ENCODE peak calls at places on chromosomes 13 and 19, in four cellular contexts. One of them, this sample, is unnamed.
A peak's percentile ranks its signal among the peaks of the same experiment; 100 is the strongest.

GRCh38 chr19:2350656-2351055 is 9.4 kb upstream of the TMPRSS9 start:
- DNase-seq in stimulated activated effector memory CD8-positive, alpha-beta T cell treated with anti-CD3 and anti-CD28 coated beads, Interleukin-12 subunit alpha, Interleukin-12 subunit beta, amount 100 ng/mL, for 72 hours: no peak
- DNase-seq in CD8-positive, alpha-beta memory T cell: no peak
- DNase-seq in COR-L47: no peak
- DNase-seq in this sample: no peak

GRCh38 chr13:112053167-112053743 is 13.7 kb upstream of the SOX1 start:
- DNase-seq in CD8-positive, alpha-beta memory T cell: no peak
- DNase-seq in stimulated activated effector memory CD8-positive, alpha-beta T cell treated with anti-CD3 and anti-CD28 coated beads, Interleukin-12 subunit alpha, Interleukin-12 subunit beta, amount 100 ng/mL, for 72 hours: no peak
- DNase-seq in COR-L47: no peak
- DNase-seq in this sample: no peak

GRCh38 chr19:17526922-17527321 is 15.5 kb downstream of the PGLS start:
- DNase-seq in CD8-positive, alpha-beta memory T cell: no peak
- DNase-seq in stimulated activated effector memory CD8-positive, alpha-beta T cell treated with anti-CD3 and anti-CD28 coated beads, Interleukin-12 subunit alpha, Interleukin-12 subunit beta, amount 100 ng/mL, for 72 hours: no peak
- DNase-seq in COR-L47: no peak
- DNase-seq in this sample: no peak

GRCh38 chr13:101544979-101545378 is 92.5 kb downstream of the ITGBL1 start:
- DNase-seq in CD8-positive, alpha-beta memory T cell: no peak
- DNase-seq in stimulated activated effector memory CD8-positive, alpha-beta T cell treated with anti-CD3 and anti-CD28 coated beads, Interleukin-12 subunit alpha, Interleukin-12 subunit beta, amount 100 ng/mL, for 72 hours: no peak
- DNase-seq in COR-L47: no peak
- DNase-seq in this sample: no peak

GRCh38 chr19:1351324-1351947 is 32.3 kb upstream of the NDUFS7 start:
- DNase-seq in CD8-positive, alpha-beta memory T cell: no peak
- DNase-seq in COR-L47: no peak
- DNase-seq in stimulated activated effector memory CD8-positive, alpha-beta T cell treated with anti-CD3 and anti-CD28 coated beads, Interleukin-12 subunit alpha, Interleukin-12 subunit beta, amount 100 ng/mL, for 72 hours: no peak
- DNase-seq in this sample: no peak

GRCh38 chr19:51467864-51468544 is 9.8 kb upstream of the SIGLEC8 start:
- DNase-seq in CD8-positive, alpha-beta memory T cell: no peak
- DNase-seq in stimulated activated effector memory CD8-positive, alpha-beta T cell treated with anti-CD3 and anti-CD28 coated beads, Interleukin-12 subunit alpha, Interleukin-12 subunit beta, amount 100 ng/mL, for 72 hours: no peak
- DNase-seq in COR-L47: no peak
- DNase-seq in this sample: no peak

GRCh38 chr13:82634946-82635345 is 1247.3 kb downstream of the SLITRK1 start:
- DNase-seq in CD8-positive, alpha-beta memory T cell: no peak
- DNase-seq in stimulated activated effector memory CD8-positive, alpha-beta T cell treated with anti-CD3 and anti-CD28 coated beads, Interleukin-12 subunit alpha, Interleukin-12 subunit beta, amount 100 ng/mL, for 72 hours: no peak
- DNase-seq in COR-L47: no peak
- DNase-seq in this sample: no peak

GRCh38 chr19:48123907-48124675 is 13.5 kb upstream of the PLA2G4C start:
- DNase-seq in CD8-positive, alpha-beta memory T cell: no peak
- DNase-seq in COR-L47: peak; percentile 18
- DNase-seq in stimulated activated effector memory CD8-positive, alpha-beta T cell treated with anti-CD3 and anti-CD28 coated beads, Interleukin-12 subunit alpha, Interleukin-12 subunit beta, amount 100 ng/mL, for 72 hours: no peak
- DNase-seq in this sample: no peak

GRCh38 chr19:41904118-41904870 is 21.3 kb downstream of the ARHGEF1 start:
- DNase-seq in COR-L47: peak; percentile 94
- DNase-seq in stimulated activated effector memory CD8-positive, alpha-beta T cell treated with anti-CD3 and anti-CD28 coated beads, Interleukin-12 subunit alpha, Interleukin-12 subunit beta, amount 100 ng/mL, for 72 hours: no peak
- DNase-seq in CD8-positive, alpha-beta memory T cell: no peak
- DNase-seq in this sample: peak; percentile 95

GRCh38 chr19:46990998-46991676 is 28.5 kb upstream of the NPAS1 start:
- DNase-seq in stimulated activated effector memory CD8-positive, alpha-beta T cell treated with anti-CD3 and anti-CD28 coated beads, Interleukin-12 subunit alpha, Interleukin-12 subunit beta, amount 100 ng/mL, for 72 hours: peak; percentile 75
- DNase-seq in COR-L47: peak; percentile 73
- DNase-seq in CD8-positive, alpha-beta memory T cell: peak; percentile 53
- DNase-seq in this sample: peak; percentile 56

GRCh38 chr19:5365905-5366304 is 25.3 kb upstream of the PTPRS start:
- DNase-seq in stimulated activated effector memory CD8-positive, alpha-beta T cell treated with anti-CD3 and anti-CD28 coated beads, Interleukin-12 subunit alpha, Interleukin-12 subunit beta, amount 100 ng/mL, for 72 hours: no peak
- DNase-seq in COR-L47: no peak
- DNase-seq in CD8-positive, alpha-beta memory T cell: no peak
- DNase-seq in this sample: no peak

GRCh38 chr19:41377977-41378707 is 1.8 kb downstream of the TMEM91 start:
- DNase-seq in stimulated activated effector memory CD8-positive, alpha-beta T cell treated with anti-CD3 and anti-CD28 coated beads, Interleukin-12 subunit alpha, Interleukin-12 subunit beta, amount 100 ng/mL, for 72 hours: no peak
- DNase-seq in CD8-positive, alpha-beta memory T cell: no peak
- DNase-seq in COR-L47: no peak
- DNase-seq in this sample: no peak

GRCh38 chr13:44894001-44894770 is 95.1 kb downstream of the NUFIP1 start:
- DNase-seq in CD8-positive, alpha-beta memory T cell: no peak
- DNase-seq in stimulated activated effector memory CD8-positive, alpha-beta T cell treated with anti-CD3 and anti-CD28 coated beads, Interleukin-12 subunit alpha, Interleukin-12 subunit beta, amount 100 ng/mL, for 72 hours: no peak
- DNase-seq in COR-L47: no peak
- DNase-seq in this sample: no peak

GRCh38 chr19:48290341-48290922 is 20.6 kb downstream of the ZNF114 start:
- DNase-seq in stimulated activated effector memory CD8-positive, alpha-beta T cell treated with anti-CD3 and anti-CD28 coated beads, Interleukin-12 subunit alpha, Interleukin-12 subunit beta, amount 100 ng/mL, for 72 hours: no peak
- DNase-seq in COR-L47: peak; percentile 17
- DNase-seq in CD8-positive, alpha-beta memory T cell: no peak
- DNase-seq in this sample: no peak

GRCh38 chr13:80131204-80131603 is 209.7 kb downstream of the SPRY2 start:
- DNase-seq in CD8-positive, alpha-beta memory T cell: no peak
- DNase-seq in COR-L47: no peak
- DNase-seq in stimulated activated effector memory CD8-positive, alpha-beta T cell treated with anti-CD3 and anti-CD28 coated beads, Interleukin-12 subunit alpha, Interleukin-12 subunit beta, amount 100 ng/mL, for 72 hours: no peak
- DNase-seq in this sample: no peak

GRCh38 chr13:111359237-111359915 is 38.9 kb downstream of the TEX29 start:
- DNase-seq in CD8-positive, alpha-beta memory T cell: no peak
- DNase-seq in COR-L47: no peak
- DNase-seq in stimulated activated effector memory CD8-positive, alpha-beta T cell treated with anti-CD3 and anti-CD28 coated beads, Interleukin-12 subunit alpha, Interleukin-12 subunit beta, amount 100 ng/mL, for 72 hours: peak; percentile 43
- DNase-seq in this sample: no peak

GRCh38 chr19:55369651-55370304 is 485 bp downstream of the IL11 start:
- DNase-seq in COR-L47: peak; percentile 48
- DNase-seq in stimulated activated effector memory CD8-positive, alpha-beta T cell treated with anti-CD3 and anti-CD28 coated beads, Interleukin-12 subunit alpha, Interleukin-12 subunit beta, amount 100 ng/mL, for 72 hours: no peak
- DNase-seq in CD8-positive, alpha-beta memory T cell: peak; percentile 24
- DNase-seq in this sample: no peak

GRCh38 chr13:54563286-54563685 is 1534.7 kb downstream of the OLFM4 start:
- DNase-seq in COR-L47: no peak
- DNase-seq in stimulated activated effector memory CD8-positive, alpha-beta T cell treated with anti-CD3 and anti-CD28 coated beads, Interleukin-12 subunit alpha, Interleukin-12 subunit beta, amount 100 ng/mL, for 72 hours: no peak
- DNase-seq in CD8-positive, alpha-beta memory T cell: no peak
- DNase-seq in this sample: no peak

GRCh38 chr19:55495646-55496349 is 7.6 kb downstream of the SSC5D start:
- DNase-seq in CD8-positive, alpha-beta memory T cell: no peak
- DNase-seq in COR-L47: no peak
- DNase-seq in stimulated activated effector memory CD8-positive, alpha-beta T cell treated with anti-CD3 and anti-CD28 coated beads, Interleukin-12 subunit alpha, Interleukin-12 subunit beta, amount 100 ng/mL, for 72 hours: no peak
- DNase-seq in this sample: no peak

GRCh38 chr13:104132849-104133248 is 1066.6 kb upstream of the SLC10A2 start:
- DNase-seq in stimulated activated effector memory CD8-positive, alpha-beta T cell treated with anti-CD3 and anti-CD28 coated beads, Interleukin-12 subunit alpha, Interleukin-12 subunit beta, amount 100 ng/mL, for 72 hours: no peak
- DNase-seq in COR-L47: no peak
- DNase-seq in CD8-positive, alpha-beta memory T cell: no peak
- DNase-seq in this sample: no peak

GRCh38 chr13:26017932-26018690 is 33.7 kb downstream of the SHISA2 start:
- DNase-seq in CD8-positive, alpha-beta memory T cell: no peak
- DNase-seq in COR-L47: no peak
- DNase-seq in stimulated activated effector memory CD8-positive, alpha-beta T cell treated with anti-CD3 and anti-CD28 coated beads, Interleukin-12 subunit alpha, Interleukin-12 subunit beta, amount 100 ng/mL, for 72 hours: no peak
- DNase-seq in this sample: no peak

GRCh38 chr13:79779761-79780160 is 298.8 kb downstream of the NDFIP2 start:
- DNase-seq in CD8-positive, alpha-beta memory T cell: no peak
- DNase-seq in stimulated activated effector memory CD8-positive, alpha-beta T cell treated with anti-CD3 and anti-CD28 coated beads, Interleukin-12 subunit alpha, Interleukin-12 subunit beta, amount 100 ng/mL, for 72 hours: no peak
- DNase-seq in COR-L47: no peak
- DNase-seq in this sample: peak; percentile 24

GRCh38 chr19:3343619-3344502 is 22.5 kb upstream of the NFIC start:
- DNase-seq in CD8-positive, alpha-beta memory T cell: peak; percentile 44
- DNase-seq in stimulated activated effector memory CD8-positive, alpha-beta T cell treated with anti-CD3 and anti-CD28 coated beads, Interleukin-12 subunit alpha, Interleukin-12 subunit beta, amount 100 ng/mL, for 72 hours: peak; percentile 73
- DNase-seq in COR-L47: no peak
- DNase-seq in this sample: peak; percentile 78

GRCh38 chr19:13160557-13160956 is 10.3 kb downstream of the IER2 start:
- DNase-seq in stimulated activated effector memory CD8-positive, alpha-beta T cell treated with anti-CD3 and anti-CD28 coated beads, Interleukin-12 subunit alpha, Interleukin-12 subunit beta, amount 100 ng/mL, for 72 hours: no peak
- DNase-seq in CD8-positive, alpha-beta memory T cell: no peak
- DNase-seq in COR-L47: no peak
- DNase-seq in this sample: no peak

GRCh38 chr13:52348983-52349780 is 56.8 kb downstream of the THSD1 start:
- DNase-seq in stimulated activated effector memory CD8-positive, alpha-beta T cell treated with anti-CD3 and anti-CD28 coated beads, Interleukin-12 subunit alpha, Interleukin-12 subunit beta, amount 100 ng/mL, for 72 hours: no peak
- DNase-seq in COR-L47: no peak
- DNase-seq in CD8-positive, alpha-beta memory T cell: no peak
- DNase-seq in this sample: no peak

GRCh38 chr19:55447421-55448174 is 4.5 kb upstream of the SHISA7 start:
- DNase-seq in CD8-positive, alpha-beta memory T cell: no peak
- DNase-seq in stimulated activated effector memory CD8-positive, alpha-beta T cell treated with anti-CD3 and anti-CD28 coated beads, Interleukin-12 subunit alpha, Interleukin-12 subunit beta, amount 100 ng/mL, for 72 hours: no peak
- DNase-seq in COR-L47: peak; percentile 79
- DNase-seq in this sample: peak; percentile 29

GRCh38 chr19:38386968-38387549 is 775 bp downstream of the GGN start:
- DNase-seq in stimulated activated effector memory CD8-positive, alpha-beta T cell treated with anti-CD3 and anti-CD28 coated beads, Interleukin-12 subunit alpha, Interleukin-12 subunit beta, amount 100 ng/mL, for 72 hours: no peak
- DNase-seq in COR-L47: no peak
- DNase-seq in CD8-positive, alpha-beta memory T cell: no peak
- DNase-seq in this sample: no peak

GRCh38 chr19:55406869-55407624 is 541 bp downstream of the UBE2S start:
- DNase-seq in stimulated activated effector memory CD8-positive, alpha-beta T cell treated with anti-CD3 and anti-CD28 coated beads, Interleukin-12 subunit alpha, Interleukin-12 subunit beta, amount 100 ng/mL, for 72 hours: no peak
- DNase-seq in COR-L47: no peak
- DNase-seq in CD8-positive, alpha-beta memory T cell: peak; percentile 30
- DNase-seq in this sample: no peak

GRCh38 chr13:109939105-109939504 is 152.7 kb upstream of the IRS2 start:
- DNase-seq in COR-L47: no peak
- DNase-seq in stimulated activated effector memory CD8-positive, alpha-beta T cell treated with anti-CD3 and anti-CD28 coated beads, Interleukin-12 subunit alpha, Interleukin-12 subunit beta, amount 100 ng/mL, for 72 hours: no peak
- DNase-seq in CD8-positive, alpha-beta memory T cell: no peak
- DNase-seq in this sample: no peak

This sample was measured in DMS153.